ENCODE peak calls at places on chromosomes 5 and 9, in seven cellular contexts. Q, U, W, G, E, V and P are unnamed samples.

GRCh38 chr5:172114875-172115422 is 73.1 kb downstream of the STK10 start:
- DNase-seq in Q (peak), U (no peak), W (no peak), G (peak), E (peak), V (no peak), P (no peak)

GRCh38 chr9:74496819-74497749 is at the start of gene RORB:
- DNase-seq in Q (peak), U (peak), W (no peak), G (peak), E (peak), V (peak), P (no peak)

GRCh38 chr5:57302164-57302563 is 128.3 kb downstream of the GPBP1 start:
- DNase-seq in Q (no peak), U (no peak), W (peak), G (no peak), E (peak), V (no peak), P (no peak)

GRCh38 chr9:121651295-121652036 is at the start of gene DAB2IP:
- DNase-seq in Q (peak), U (peak), W (no peak), G (no peak), E (no peak), V (peak), P (no peak)

GRCh38 chr9:31210982-31211570 is 1173.4 kb upstream of the ACO1 start:
- DNase-seq in Q (peak), U (no peak), W (no peak), G (no peak), E (no peak), V (no peak), P (no peak)

GRCh38 chr5:34915856-34916192 is 313 bp downstream of the BRIX1 start:
- DNase-seq in Q (peak), U (peak), W (no peak), G (no peak), E (peak), V (no peak), P (no peak)

GRCh38 chr9:98724810-98725530 is 16.2 kb upstream of the GABBR2 start:
- DNase-seq in Q (no peak), U (no peak), W (no peak), G (no peak), E (no peak), V (no peak), P (no peak)

GRCh38 chr9:84620338-84620737 is 49.2 kb upstream of the NTRK2 start:
- DNase-seq in Q (no peak), U (peak), W (no peak), G (no peak), E (no peak), V (no peak), P (no peak)

GRCh38 chr9:119318371-119318770 is 50.9 kb downstream of the BRINP1 start:
- DNase-seq in Q (peak), U (no peak), W (no peak), G (no peak), E (no peak), V (peak), P (no peak)

GRCh38 chr9:86573886-86574285 is 219.7 kb upstream of the TUT7 start:
- DNase-seq in Q (no peak), U (no peak), W (no peak), G (no peak), E (no peak), V (no peak), P (no peak)

GRCh38 chr9:79387091-79387490 is 184.7 kb upstream of the TLE4 start:
- DNase-seq in Q (peak), U (no peak), W (no peak), G (no peak), E (no peak), V (no peak), P (peak)

GRCh38 chr9:5556101-5556500 is 45.8 kb downstream of the PDCD1LG2 start:
- DNase-seq in Q (no peak), U (no peak), W (no peak), G (no peak), E (no peak), V (no peak), P (no peak)

GRCh38 chr9:69078581-69078980 is 43.0 kb downstream of the FXN start:
- DNase-seq in Q (no peak), U (no peak), W (no peak), G (no peak), E (no peak), V (no peak), P (peak)

GRCh38 chr5:123036391-123037103 is at the start of gene PPIC:
- DNase-seq in Q (peak), U (peak), W (peak), G (no peak), E (peak), V (peak), P (no peak)

GRCh38 chr9:112360047-112360804 is 19.7 kb upstream of the HSDL2 start:
- DNase-seq in Q (no peak), U (no peak), W (no peak), G (no peak), E (no peak), V (no peak), P (no peak)

GRCh38 chr9:127809562-127810377 is 7.1 kb downstream of the FPGS start:
- DNase-seq in Q (peak), U (peak), W (no peak), G (no peak), E (no peak), V (peak), P (no peak)

GRCh38 chr5:113212244-113212920 is 222.4 kb downstream of the TSSK1B start:
- DNase-seq in Q (no peak), U (peak), W (peak), G (no peak), E (no peak), V (peak), P (peak)

GRCh38 chr5:9895305-9895650 is 265.1 kb upstream of the TAS2R1 start:
- DNase-seq in Q (peak), U (no peak), W (no peak), G (no peak), E (no peak), V (no peak), P (no peak)

GRCh38 chr5:154487541-154487940 is 9.5 kb upstream of the HAND1 start:
- DNase-seq in Q (no peak), U (no peak), W (no peak), G (no peak), E (peak), V (no peak), P (no peak)

GRCh38 chr9:78121488-78121887 is 89.9 kb upstream of the GNAQ start:
- DNase-seq in Q (peak), U (peak), W (peak), G (peak), E (peak), V (peak), P (no peak)

GRCh38 chr9:967436-967835 is 9.0 kb upstream of the DMRT3 start:
- DNase-seq in Q (peak), U (no peak), W (no peak), G (no peak), E (no peak), V (no peak), P (no peak)

GRCh38 chr9:98317134-98317857 is 61.8 kb upstream of the TBC1D2 start:
- DNase-seq in Q (no peak), U (no peak), W (peak), G (no peak), E (no peak), V (no peak), P (peak)

GRCh38 chr5:2779459-2779858 is 28.0 kb upstream of the IRX2 start:
- DNase-seq in Q (no peak), U (no peak), W (no peak), G (no peak), E (no peak), V (no peak), P (no peak)

GRCh38 chr9:88746744-88747398 is 211.9 kb downstream of the NXNL2 start:
- DNase-seq in Q (peak), U (no peak), W (peak), G (no peak), E (no peak), V (no peak), P (no peak)

GRCh38 chr5:58188287-58188651 is 271.6 kb downstream of the PLK2 start:
- DNase-seq in Q (peak), U (peak), W (peak), G (no peak), E (no peak), V (peak), P (peak)

GRCh38 chr5:151758141-151758429 is 346 bp downstream of the ATOX1 start:
- DNase-seq in Q (no peak), U (no peak), W (no peak), G (no peak), E (no peak), V (no peak), P (no peak)

GRCh38 chr9:79694676-79695400 is 123.1 kb downstream of the TLE4 start:
- DNase-seq in Q (peak), U (peak), W (peak), G (no peak), E (peak), V (no peak), P (peak)

GRCh38 chr9:13427587-13427986 is 148.1 kb upstream of the MPDZ start:
- DNase-seq in Q (peak), U (peak), W (peak), G (no peak), E (peak), V (peak), P (peak)

GRCh38 chr5:22855824-22856223 is 2.7 kb upstream of the CDH12 start:
- DNase-seq in Q (no peak), U (no peak), W (no peak), G (no peak), E (no peak), V (no peak), P (no peak)

GRCh38 chr5:22850981-22851380 is 2.2 kb downstream of the CDH12 start:
- DNase-seq in Q (no peak), U (peak), W (peak), G (no peak), E (no peak), V (no peak), P (no peak)

DNA sequence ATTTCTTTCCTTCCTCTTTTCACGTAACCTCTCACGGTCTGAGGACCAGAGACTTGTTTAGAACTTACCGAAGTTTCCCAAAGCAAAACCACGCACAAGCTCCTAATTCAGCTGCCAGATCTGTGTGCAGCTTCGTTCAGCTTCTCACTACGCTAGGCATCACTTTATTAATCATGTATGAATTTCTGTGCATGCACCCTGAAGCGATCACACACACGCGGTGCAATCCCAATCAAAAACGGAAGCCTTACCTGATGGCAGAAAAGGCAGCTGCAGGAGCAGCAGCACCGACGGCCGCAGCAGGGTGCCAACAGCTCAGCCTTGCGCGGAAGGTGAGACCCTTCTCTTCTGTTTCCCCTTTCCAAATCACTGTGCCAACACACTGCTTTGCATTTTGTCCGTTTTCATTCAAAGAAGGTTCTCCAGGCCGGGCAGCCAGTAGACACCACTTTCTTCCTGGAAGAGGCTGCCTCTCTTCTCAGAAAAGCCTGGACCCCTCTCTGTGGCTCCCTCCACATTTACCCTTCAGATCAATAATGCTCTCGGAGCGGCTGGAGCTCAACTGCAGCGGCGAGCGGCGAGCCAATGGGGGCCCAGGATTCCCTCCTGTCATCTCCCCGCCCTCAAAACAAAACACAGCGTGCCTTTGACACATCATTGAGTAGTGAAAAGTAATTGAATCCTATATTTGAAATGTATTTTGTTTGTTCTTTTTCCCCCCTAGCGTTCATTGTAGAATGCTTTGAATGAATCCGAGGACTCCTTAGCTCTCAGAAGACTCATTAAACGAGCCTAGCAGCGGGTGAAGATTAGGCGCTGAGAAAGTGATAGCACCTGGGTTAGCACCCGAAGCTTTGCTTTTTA is at the start of gene CDH12:
- DNase-seq in Q (peak), U (peak), W (peak), G (no peak), E (peak), V (peak), P (no peak)
- H3K4me3 ChIP-seq in Q (peak), U (peak), W (peak), G (no peak), E (no peak), V (peak), P (peak)

DNA sequence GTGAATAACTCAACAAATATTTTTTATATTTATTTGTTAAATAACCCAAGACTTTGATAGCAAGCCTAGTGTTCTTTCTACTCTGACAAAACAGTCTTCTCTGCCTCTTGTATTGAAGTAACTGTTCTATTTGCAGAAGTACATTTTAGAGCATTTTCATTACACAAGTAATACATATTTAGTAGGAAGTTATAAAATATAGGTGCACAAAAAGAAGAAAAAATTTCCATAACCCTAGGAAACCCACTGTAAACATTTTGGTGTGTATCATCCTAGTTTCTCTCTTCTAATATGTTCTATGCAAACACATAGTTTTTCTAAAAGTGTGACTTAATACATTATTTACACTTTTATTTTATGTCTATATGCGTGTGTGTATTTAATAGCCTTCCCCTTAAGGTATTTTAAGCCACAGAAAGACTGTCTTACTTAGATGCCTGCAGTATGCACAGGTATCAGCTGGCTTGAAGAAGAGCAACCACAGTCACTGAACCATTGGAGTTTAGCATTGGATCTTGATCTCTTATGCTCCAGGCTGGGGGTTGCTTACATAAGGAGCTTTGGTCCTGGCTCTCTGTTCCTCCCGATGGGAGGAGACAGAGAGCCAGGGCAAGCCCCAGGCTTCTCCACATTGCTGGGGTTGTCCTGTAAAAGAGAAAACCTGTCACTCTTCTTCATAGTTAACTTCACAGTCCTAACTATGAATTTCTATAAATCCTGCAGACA is 3.8 kb downstream of the SELENOP start:
- DNase-seq in Q (peak), U (peak), W (no peak), G (no peak), E (no peak), V (no peak), P (no peak)
- H3K4me3 ChIP-seq in Q (no peak), U (peak), W (no peak), G (no peak), E (no peak), V (no peak), P (no peak)

GRCh38 chr5:42988568-42988967 is 51.6 kb downstream of the ANXA2R start:
- DNase-seq in Q (no peak), U (no peak), W (no peak), G (no peak), E (no peak), V (no peak), P (no peak)
- H3K4me3 ChIP-seq in Q (no peak), U (no peak), W (no peak), G (peak), E (no peak), V (no peak), P (no peak)

GRCh38 chr5:150143725-150144058 is 12.0 kb downstream of the PDGFRB start:
- DNase-seq in Q (no peak), U (no peak), W (no peak), G (no peak), E (no peak), V (no peak), P (no peak)
- H3K4me3 ChIP-seq in Q (no peak), U (no peak), W (no peak), G (no peak), E (no peak), V (no peak), P (peak)

GRCh38 chr9:128919409-128919808 is 1.4 kb upstream of the PHYHD1 start:
- DNase-seq in Q (no peak), U (peak), W (no peak), G (no peak), E (no peak), V (no peak), P (no peak)
- H3K4me3 ChIP-seq in Q (no peak), U (no peak), W (no peak), G (no peak), E (no peak), V (no peak), P (no peak)

DNA sequence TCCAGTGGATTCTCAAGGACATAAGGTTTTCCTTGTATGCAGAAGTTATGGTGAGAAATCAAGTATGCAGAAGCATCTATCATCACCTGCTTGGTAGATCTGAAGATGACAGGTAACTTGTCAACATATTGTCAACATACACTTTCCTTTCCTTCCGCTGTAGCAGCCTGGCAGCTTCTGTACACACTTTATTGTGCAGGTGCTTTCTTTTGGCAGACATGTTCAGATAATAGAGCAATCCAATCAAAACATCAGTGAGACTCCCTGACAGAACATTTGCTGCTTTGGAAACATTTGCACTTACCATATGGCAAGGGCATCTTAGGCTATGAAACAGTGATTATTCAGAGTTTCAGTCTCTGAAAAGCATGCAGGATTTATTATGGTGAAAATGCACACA is 161.1 kb upstream of the CDH12 start:
- DNase-seq in Q (no peak), U (no peak), W (no peak), G (no peak), E (no peak), V (no peak), P (no peak)
- H3K4me3 ChIP-seq in Q (no peak), U (no peak), W (no peak), G (no peak), E (no peak), V (no peak), P (no peak)